ENCODE peak calls at places on chromosomes 7 and 10, in four cellular contexts. One of them, this sample, is unnamed.

GRCh38 chr10:96719850-96720421 is 378 bp downstream of the PIK3AP1 start:
- DNase-seq in CD8-positive, alpha-beta T cell: peak
- DNase-seq in cardiac fibroblast: no peak
- DNase-seq in HL-60: peak
- DNase-seq in this sample: no peak

GRCh38 chr10:91597397-91597881 is 35.4 kb downstream of the PPP1R3C start:
- DNase-seq in CD8-positive, alpha-beta T cell: no peak
- DNase-seq in cardiac fibroblast: no peak
- DNase-seq in HL-60: no peak
- DNase-seq in this sample: peak

GRCh38 chr10:77837248-77837924 is 89.2 kb downstream of the DLG5 start:
- DNase-seq in CD8-positive, alpha-beta T cell: peak
- DNase-seq in cardiac fibroblast: peak
- DNase-seq in HL-60: no peak
- DNase-seq in this sample: peak

GRCh38 chr10:76874151-76874550 is 763.5 kb downstream of the KCNMA1 start:
- DNase-seq in CD8-positive, alpha-beta T cell: no peak
- DNase-seq in HL-60: no peak
- DNase-seq in cardiac fibroblast: peak
- DNase-seq in this sample: peak

GRCh38 chr7:42407828-42408227 is 170.8 kb upstream of the GLI3 start:
- DNase-seq in cardiac fibroblast: no peak
- DNase-seq in HL-60: no peak
- DNase-seq in CD8-positive, alpha-beta T cell: no peak
- DNase-seq in this sample: no peak

GRCh38 chr10:44574596-44575480 is 189.9 kb upstream of the CXCL12 start:
- DNase-seq in CD8-positive, alpha-beta T cell: no peak
- DNase-seq in HL-60: no peak
- DNase-seq in cardiac fibroblast: no peak
- DNase-seq in this sample: no peak

GRCh38 chr7:106127984-106128780 is 16.1 kb upstream of the SYPL1 start:
- DNase-seq in HL-60: no peak
- DNase-seq in CD8-positive, alpha-beta T cell: no peak
- DNase-seq in cardiac fibroblast: no peak
- DNase-seq in this sample: peak

GRCh38 chr7:23216021-23216420 is 30.6 kb upstream of the GPNMB start:
- DNase-seq in CD8-positive, alpha-beta T cell: no peak
- DNase-seq in HL-60: no peak
- DNase-seq in cardiac fibroblast: no peak
- DNase-seq in this sample: peak

GRCh38 chr7:125727215-125727614 is 797.6 kb upstream of the POT1 start:
- DNase-seq in CD8-positive, alpha-beta T cell: no peak
- DNase-seq in cardiac fibroblast: no peak
- DNase-seq in HL-60: no peak
- DNase-seq in this sample: no peak

GRCh38 chr10:79113827-79114226 is 45.1 kb downstream of the ZMIZ1 start:
- DNase-seq in HL-60: no peak
- DNase-seq in CD8-positive, alpha-beta T cell: no peak
- DNase-seq in cardiac fibroblast: no peak
- DNase-seq in this sample: no peak

GRCh38 chr7:1512781-1513656 is 8.8 kb upstream of the INTS1 start:
- DNase-seq in CD8-positive, alpha-beta T cell: peak
- DNase-seq in cardiac fibroblast: peak
- DNase-seq in HL-60: peak
- DNase-seq in this sample: peak

GRCh38 chr7:152462995-152463713 is 27.4 kb upstream of the KMT2C start:
- DNase-seq in cardiac fibroblast: peak
- DNase-seq in CD8-positive, alpha-beta T cell: no peak
- DNase-seq in HL-60: no peak
- DNase-seq in this sample: peak

GRCh38 chr7:91759205-91759863 is 121.2 kb downstream of the MTERF1 start:
- DNase-seq in CD8-positive, alpha-beta T cell: no peak
- DNase-seq in cardiac fibroblast: peak
- DNase-seq in HL-60: no peak
- DNase-seq in this sample: peak

GRCh38 chr7:48938539-48938938 is 14.2 kb downstream of the CDC14C start:
- DNase-seq in CD8-positive, alpha-beta T cell: no peak
- DNase-seq in HL-60: no peak
- DNase-seq in cardiac fibroblast: peak
- DNase-seq in this sample: peak

GRCh38 chr7:79854621-79855020 is 280.0 kb upstream of the GNAI1 start:
- DNase-seq in HL-60: no peak
- DNase-seq in CD8-positive, alpha-beta T cell: no peak
- DNase-seq in cardiac fibroblast: no peak
- DNase-seq in this sample: no peak

GRCh38 chr7:47357398-47357797 is 224.5 kb downstream of the TNS3 start:
- DNase-seq in CD8-positive, alpha-beta T cell: no peak
- DNase-seq in HL-60: no peak
- DNase-seq in cardiac fibroblast: no peak
- DNase-seq in this sample: no peak

GRCh38 chr7:71601840-71602239 is 469.9 kb downstream of the GALNT17 start:
- DNase-seq in CD8-positive, alpha-beta T cell: no peak
- DNase-seq in cardiac fibroblast: no peak
- DNase-seq in HL-60: no peak
- DNase-seq in this sample: peak

GRCh38 chr7:131948434-131949053 is 392.1 kb upstream of the PODXL start:
- DNase-seq in CD8-positive, alpha-beta T cell: no peak
- DNase-seq in cardiac fibroblast: no peak
- DNase-seq in HL-60: no peak
- DNase-seq in this sample: no peak

GRCh38 chr10:113997428-113997827 is 46.2 kb upstream of the ADRB1 start:
- DNase-seq in cardiac fibroblast: no peak
- DNase-seq in HL-60: no peak
- DNase-seq in CD8-positive, alpha-beta T cell: no peak
- DNase-seq in this sample: peak

GRCh38 chr7:81600608-81601007 is 169.2 kb downstream of the HGF start:
- DNase-seq in CD8-positive, alpha-beta T cell: no peak
- DNase-seq in cardiac fibroblast: peak
- DNase-seq in HL-60: no peak
- DNase-seq in this sample: peak

GRCh38 chr7:128247640-128248194 is 6.6 kb downstream of the LEP start:
- DNase-seq in CD8-positive, alpha-beta T cell: no peak
- DNase-seq in HL-60: no peak
- DNase-seq in cardiac fibroblast: peak
- DNase-seq in this sample: peak

GRCh38 chr10:62154231-62154630 is 114.4 kb downstream of the RTKN2 start:
- DNase-seq in HL-60: no peak
- DNase-seq in cardiac fibroblast: no peak
- DNase-seq in CD8-positive, alpha-beta T cell: no peak
- DNase-seq in this sample: no peak

GRCh38 chr7:158374586-158374985 is 213.0 kb downstream of the PTPRN2 start:
- DNase-seq in cardiac fibroblast: peak
- DNase-seq in HL-60: no peak
- DNase-seq in CD8-positive, alpha-beta T cell: no peak
- DNase-seq in this sample: peak

GRCh38 chr10:1044146-1044545 is 4.8 kb downstream of the IDI1 start:
- DNase-seq in CD8-positive, alpha-beta T cell: no peak
- DNase-seq in cardiac fibroblast: no peak
- DNase-seq in HL-60: no peak
- DNase-seq in this sample: no peak

GRCh38 chr10:127145173-127145572 is 51.2 kb downstream of the INSYN2A start:
- DNase-seq in cardiac fibroblast: peak
- DNase-seq in HL-60: no peak
- DNase-seq in CD8-positive, alpha-beta T cell: no peak
- DNase-seq in this sample: peak

GRCh38 chr7:107857541-107857912 is 33.5 kb upstream of the DLD start:
- DNase-seq in cardiac fibroblast: peak
- DNase-seq in HL-60: no peak
- DNase-seq in CD8-positive, alpha-beta T cell: no peak
- DNase-seq in this sample: peak

GRCh38 chr7:86776136-86776535 is 132.4 kb downstream of the GRM3 start:
- DNase-seq in HL-60: no peak
- DNase-seq in cardiac fibroblast: no peak
- DNase-seq in CD8-positive, alpha-beta T cell: no peak
- DNase-seq in this sample: no peak

GRCh38 chr7:299628-300027 is 9.7 kb downstream of the FOXL3 start:
- DNase-seq in HL-60: no peak
- DNase-seq in cardiac fibroblast: no peak
- DNase-seq in CD8-positive, alpha-beta T cell: no peak
- DNase-seq in this sample: no peak

GRCh38 chr7:84100866-84101265 is 93.7 kb downstream of the SEMA3A start:
- DNase-seq in cardiac fibroblast: peak
- DNase-seq in HL-60: peak
- DNase-seq in CD8-positive, alpha-beta T cell: no peak
- DNase-seq in this sample: peak
- TF ChIP-seq CTCF in cardiac fibroblast: peak
- TF ChIP-seq CTCF in HL-60: no peak
- TF ChIP-seq CTCF in CD8-positive, alpha-beta T cell: no peak
- TF ChIP-seq CTCF in this sample: peak

GRCh38 chr7:69708857-69709256 is 110.6 kb downstream of the AUTS2 start:
- DNase-seq in CD8-positive, alpha-beta T cell: no peak
- DNase-seq in HL-60: no peak
- DNase-seq in cardiac fibroblast: peak
- DNase-seq in this sample: peak
- H3K4me3 ChIP-seq in CD8-positive, alpha-beta T cell: no peak
- H3K4me3 ChIP-seq in HL-60: no peak
- H3K4me3 ChIP-seq in cardiac fibroblast: no peak
- H3K4me3 ChIP-seq in this sample: no peak

GRCh38 chr10:63829573-63830149 is 308.5 kb downstream of the REEP3 start:
- DNase-seq in HL-60: no peak
- DNase-seq in CD8-positive, alpha-beta T cell: no peak
- DNase-seq in cardiac fibroblast: no peak
- DNase-seq in this sample: no peak
- TF ChIP-seq CTCF in HL-60: no peak
- TF ChIP-seq CTCF in CD8-positive, alpha-beta T cell: no peak
- TF ChIP-seq CTCF in cardiac fibroblast: no peak
- TF ChIP-seq CTCF in this sample: no peak

DNA sequence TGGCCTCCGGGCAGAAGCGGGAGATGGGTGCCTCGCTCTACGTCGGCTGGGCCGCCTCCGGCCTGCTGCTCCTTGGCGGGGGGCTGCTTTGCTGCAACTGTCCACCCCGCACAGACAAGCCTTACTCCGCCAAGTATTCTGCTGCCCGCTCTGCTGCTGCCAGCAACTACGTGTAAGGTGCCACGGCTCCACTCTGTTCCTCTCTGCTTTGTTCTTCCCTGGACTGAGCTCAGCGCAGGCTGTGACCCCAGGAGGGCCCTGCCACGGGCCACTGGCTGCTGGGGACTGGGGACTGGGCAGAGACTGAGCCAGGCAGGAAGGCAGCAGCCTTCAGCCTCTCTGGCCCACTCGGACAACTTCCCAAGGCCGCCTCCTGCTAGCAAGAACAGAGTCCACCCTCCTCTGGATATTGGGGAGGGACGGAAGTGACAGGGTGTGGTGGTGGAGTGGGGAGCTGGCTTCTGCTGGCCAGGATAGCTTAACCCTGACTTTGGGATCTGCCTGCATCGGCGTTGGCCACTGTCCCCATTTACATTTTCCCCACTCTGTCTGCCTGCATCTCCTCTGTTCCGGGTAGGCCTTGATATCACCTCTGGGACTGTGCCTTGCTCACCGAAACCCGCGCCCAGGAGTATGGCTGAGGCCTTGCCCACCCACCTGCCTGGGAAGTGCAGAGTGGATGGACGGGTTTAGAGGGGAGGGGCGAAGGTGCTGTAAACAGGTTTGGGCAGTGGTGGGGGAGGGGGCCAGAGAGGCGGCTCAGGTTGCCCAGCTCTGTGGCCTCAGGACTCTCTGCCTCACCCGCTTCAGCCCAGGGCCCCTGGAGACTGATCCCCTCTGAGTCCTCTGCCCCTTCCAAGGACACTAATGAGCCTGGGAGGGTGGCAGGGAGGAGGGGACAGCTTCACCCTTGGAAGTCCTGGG is 1.1 kb downstream of the CLDN4 start:
- DNase-seq in CD8-positive, alpha-beta T cell: no peak
- DNase-seq in HL-60: no peak
- DNase-seq in cardiac fibroblast: no peak
- DNase-seq in this sample: no peak
- H3K4me3 ChIP-seq in CD8-positive, alpha-beta T cell: no peak
- H3K4me3 ChIP-seq in HL-60: no peak
- H3K4me3 ChIP-seq in cardiac fibroblast: no peak
- H3K4me3 ChIP-seq in this sample: no peak

DNA sequence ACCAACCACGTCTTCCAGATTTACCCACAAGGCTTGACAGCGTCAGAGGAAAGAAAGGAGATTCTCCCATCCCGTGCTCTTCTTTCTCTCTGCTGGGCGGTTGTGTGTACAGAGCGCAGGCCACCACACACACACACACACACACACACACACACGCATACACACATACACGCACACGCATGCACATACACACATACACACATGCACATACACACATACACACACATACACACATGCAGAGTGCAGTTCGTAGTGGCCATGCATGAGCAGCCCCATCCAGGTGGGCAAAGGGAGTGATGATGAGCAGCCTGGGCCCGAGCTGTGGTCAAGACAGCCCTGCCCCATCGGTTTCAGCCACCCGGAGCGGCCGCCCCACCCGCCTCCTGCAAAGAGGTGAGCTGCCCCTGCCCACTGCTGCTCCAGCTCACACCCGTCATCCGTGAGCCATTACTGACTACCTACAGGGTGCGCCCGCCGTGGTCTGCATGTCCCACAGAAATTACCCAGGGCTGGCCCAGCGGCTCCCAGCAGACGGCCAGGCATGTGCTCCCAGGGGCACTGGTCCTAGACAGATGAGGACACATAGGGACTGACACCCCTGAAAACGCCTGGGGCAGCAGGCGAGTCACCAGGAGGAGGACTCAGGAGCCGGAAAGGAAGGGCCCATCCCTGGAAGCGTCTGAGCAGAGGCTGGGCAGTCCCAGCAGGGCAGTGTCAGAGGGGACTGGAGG is 69.6 kb downstream of the ASB13 start:
- DNase-seq in CD8-positive, alpha-beta T cell: no peak
- DNase-seq in cardiac fibroblast: no peak
- DNase-seq in HL-60: no peak
- DNase-seq in this sample: no peak
- TF ChIP-seq CTCF in CD8-positive, alpha-beta T cell: no peak
- TF ChIP-seq CTCF in cardiac fibroblast: no peak
- TF ChIP-seq CTCF in HL-60: no peak
- TF ChIP-seq CTCF in this sample: no peak